ENCODE peak calls at places on chromosomes 7 and 10, in eight cellular contexts. F is activated B cell treated with CpG ODN at 0.5 μM for 24 hours, E is AG04450, C is glutamatergic neuron, T is HFFc6, J is pancreas, P is fibroblast of lung, S is fibroblast of pulmonary artery. Q is an unnamed sample.

GRCh38 chr10:21993360-21994001 is 10.0 kb downstream of the DNAJC1 start:
- DNase-seq in F (no peak), E (no peak), C (no peak), T (peak; percentile 33), J (no peak), P (no peak), S (peak; percentile 61), Q (no peak)

GRCh38 chr7:91556956-91557650 is 292.9 kb downstream of the FZD1 start:
- DNase-seq in F (no peak), E (no peak), C (no peak), T (no peak), J (no peak), P (peak; percentile 20), S (no peak), Q (no peak)

GRCh38 chr7:88566174-88566729 is 193.2 kb upstream of the ZNF804B start:
- DNase-seq in F (no peak), E (no peak), C (no peak), T (no peak), J (no peak), P (no peak), S (no peak), Q (no peak)

GRCh38 chr10:108521827-108522503 is 1357.5 kb upstream of the SORCS1 start:
- DNase-seq in F (no peak), E (no peak), C (no peak), T (no peak), J (no peak), P (no peak), S (no peak), Q (no peak)

GRCh38 chr7:120742370-120742769 is 115.6 kb downstream of the TSPAN12 start:
- DNase-seq in F (no peak), E (no peak), C (peak; percentile 55), T (no peak), J (no peak), P (no peak), S (no peak), Q (no peak)

GRCh38 chr7:158858592-158859503 is 2.5 kb downstream of the DYNC2I1 start:
- DNase-seq in F (no peak), E (no peak), C (no peak), T (no peak), J (no peak), P (no peak), S (peak; percentile 7), Q (no peak)

GRCh38 chr7:2796358-2797352 is 47.5 kb downstream of the GNA12 start:
- DNase-seq in F (no peak), E (peak; percentile 75), C (no peak), T (no peak), J (no peak), P (peak; percentile 37), S (peak; percentile 99), Q (no peak)

GRCh38 chr7:22849158-22849557 is 26.5 kb upstream of the TOMM7 start:
- DNase-seq in F (no peak), E (no peak), C (peak; percentile 43), T (no peak), J (no peak), P (no peak), S (no peak), Q (peak; percentile 62)

GRCh38 chr10:60917331-60918280 is 26.4 kb downstream of the RHOBTB1 start:
- DNase-seq in F (no peak), E (no peak), C (no peak), T (peak; percentile 25), J (no peak), P (peak; percentile 70), S (no peak), Q (no peak)

GRCh38 chr7:133853706-133854276 is 273.3 kb upstream of the LRGUK start:
- DNase-seq in F (no peak), E (peak; percentile 61), C (no peak), T (peak; percentile 91), J (no peak), P (peak; percentile 91), S (peak; percentile 69), Q (peak; percentile 66)

GRCh38 chr10:115856580-115856979 is 416.4 kb downstream of the GFRA1 start:
- DNase-seq in F (no peak), E (no peak), C (no peak), T (no peak), J (no peak), P (no peak), S (no peak), Q (no peak)
- TF ChIP-seq CTCF in F (no peak), E (no peak), C (no peak), T (no peak), J (no peak), P (no peak), S (no peak), Q (no peak)

DNA sequence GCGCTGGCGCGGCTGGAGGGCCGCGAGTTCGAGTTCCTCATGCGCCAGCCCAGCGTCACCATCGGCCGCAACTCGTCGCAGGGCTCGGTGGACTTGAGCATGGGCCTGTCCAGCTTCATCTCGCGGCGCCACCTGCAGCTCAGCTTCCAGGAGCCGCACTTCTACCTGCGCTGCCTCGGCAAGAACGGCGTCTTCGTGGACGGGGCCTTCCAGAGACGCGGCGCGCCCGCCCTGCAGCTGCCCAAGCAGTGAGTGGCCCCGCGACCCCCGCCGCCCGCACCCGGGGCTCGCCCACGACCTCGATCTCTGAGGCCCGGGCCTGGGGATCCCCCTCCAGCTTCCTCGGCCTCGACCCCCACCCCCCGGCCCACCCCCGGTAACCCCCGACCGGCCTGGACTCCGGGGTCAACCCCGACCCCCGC is 537 bp downstream of the FOXK1 start:
- DNase-seq in F (peak; percentile 41), E (no peak), C (peak; percentile 58), T (peak; percentile 44), J (peak; percentile 91), P (peak; percentile 60), S (peak; percentile 55), Q (no peak)
- TF ChIP-seq CTCF in F (no peak), E (no peak), C (no peak), T (no peak), J (no peak), P (no peak), S (no peak), Q (no peak)

GRCh38 chr7:150739045-150739432 is 1.8 kb downstream of the GIMAP5 start:
- DNase-seq in F (no peak), E (no peak), C (no peak), T (no peak), J (no peak), P (no peak), S (no peak), Q (no peak)
- TF ChIP-seq CTCF in F (no peak), E (no peak), C (no peak), T (no peak), J (no peak), P (no peak), S (no peak), Q (no peak)

GRCh38 chr10:88553116-88553752 is 29.9 kb downstream of the RNLS start:
- DNase-seq in F (no peak), E (peak; percentile 61), C (peak; percentile 21), T (peak; percentile 75), J (no peak), P (peak; percentile 73), S (peak; percentile 91), Q (peak; percentile 68)
- TF ChIP-seq CTCF in F (peak; percentile 55), E (peak; percentile 85), C (peak; percentile 55), T (peak; percentile 86), J (peak; percentile 36), P (peak; percentile 92), S (peak; percentile 92), Q (peak; percentile 85)

DNA sequence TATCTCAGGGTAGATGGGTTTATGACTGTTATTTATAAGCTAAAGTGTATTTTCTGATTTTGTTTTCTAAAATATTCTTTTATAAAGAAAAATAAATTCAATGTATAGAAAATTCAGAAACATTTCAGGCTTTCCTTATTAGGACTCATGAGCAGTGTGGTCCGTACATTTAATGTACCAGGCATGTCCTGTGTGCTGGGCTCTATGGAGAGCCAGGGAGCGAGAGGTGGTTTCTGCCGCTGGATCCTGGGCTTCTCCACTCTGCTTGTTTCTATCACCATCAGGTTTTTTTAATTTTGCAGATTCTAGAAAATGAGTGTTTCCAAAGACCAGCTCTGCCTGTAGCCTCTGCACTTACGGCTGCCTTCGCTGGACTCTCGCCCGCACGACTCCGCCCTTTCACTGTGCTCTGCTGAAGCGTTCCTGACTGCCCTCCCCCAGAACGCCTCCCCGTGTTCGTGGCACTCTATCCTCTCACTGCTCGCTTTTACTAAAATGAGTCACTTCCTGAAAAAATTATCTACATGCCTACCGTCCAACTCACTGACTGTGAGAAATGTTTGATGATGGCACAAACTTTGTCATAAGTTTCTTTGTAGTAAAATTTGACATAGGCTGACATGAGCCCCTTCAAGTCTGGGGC is 188.5 kb downstream of the ZMYND11 start:
- DNase-seq in F (no peak), E (peak; percentile 93), C (no peak), T (peak; percentile 96), J (no peak), P (peak; percentile 97), S (peak; percentile 97), Q (peak; percentile 93)
- TF ChIP-seq CTCF in F (no peak), E (no peak), C (no peak), T (no peak), J (no peak), P (no peak), S (no peak), Q (no peak)

DNA sequence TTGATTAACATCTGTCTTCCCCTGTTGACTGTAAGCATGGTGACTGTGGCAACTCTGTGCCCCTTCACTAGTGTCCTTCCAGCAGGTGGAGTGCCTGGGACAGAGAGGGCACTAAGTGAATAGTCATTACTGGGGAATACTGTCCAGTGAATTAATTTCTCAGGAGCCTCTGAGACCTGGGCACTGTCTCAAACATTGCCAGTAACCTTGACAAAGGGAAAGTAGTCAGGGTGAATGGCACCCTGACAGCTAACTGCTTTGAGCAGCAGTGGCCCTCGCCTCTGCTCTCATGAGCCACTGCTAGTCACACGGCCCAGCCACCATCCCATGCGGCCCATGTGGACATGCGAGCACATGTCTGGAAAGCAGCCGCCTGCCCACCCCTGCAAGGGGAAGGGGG is 13.1 kb upstream of the GRB10 start:
- DNase-seq in F (no peak), E (no peak), C (no peak), T (no peak), J (peak; percentile 74), P (no peak), S (no peak), Q (no peak)
- TF ChIP-seq CTCF in F (no peak), E (no peak), C (no peak), T (peak; percentile 33), J (no peak), P (no peak), S (peak; percentile 6), Q (peak; percentile 2)

DNA sequence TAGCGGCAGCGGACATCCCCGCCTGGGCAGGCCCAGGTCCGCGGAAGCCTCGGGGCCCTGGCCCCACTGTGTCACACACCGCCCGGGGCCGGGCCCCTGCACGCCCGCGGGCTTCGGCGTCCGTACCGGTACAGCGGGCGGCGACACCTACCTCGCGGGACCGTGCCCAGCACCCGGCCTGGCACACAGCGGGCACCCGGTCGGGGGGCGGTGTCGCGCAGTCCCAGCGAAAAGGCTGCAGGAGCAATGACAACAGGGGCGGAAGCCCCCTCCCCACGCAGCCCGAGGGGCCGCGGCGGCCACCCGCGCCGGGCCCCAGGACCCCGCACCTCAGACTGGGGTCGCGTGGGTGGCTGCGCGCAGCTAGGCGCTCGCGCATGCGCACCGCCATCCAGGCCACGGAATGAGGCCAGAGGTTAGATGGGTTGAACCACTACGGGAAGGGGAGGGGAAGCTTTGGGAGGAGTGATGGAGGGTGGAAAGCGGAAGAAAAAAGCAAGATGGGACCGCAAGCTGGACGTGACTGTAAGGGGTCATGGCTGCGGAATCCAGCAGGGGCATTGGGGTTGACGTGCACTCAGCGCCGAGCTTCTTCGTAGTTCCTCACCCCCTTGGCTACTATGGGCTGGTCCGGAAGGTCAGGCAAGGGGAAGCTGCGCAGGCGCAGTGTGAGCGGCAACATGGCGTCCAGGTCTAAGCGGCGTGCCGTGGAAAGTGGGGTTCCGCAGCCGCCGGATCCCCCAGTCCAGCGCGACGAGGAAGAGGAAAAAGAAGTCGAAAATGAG is at the start of the genes BCCIP and UROS:
- DNase-seq in F (peak; percentile 86), E (peak; percentile 84), C (peak; percentile 91), T (peak; percentile 79), J (peak; percentile 98), P (peak; percentile 82), S (peak; percentile 92), Q (peak; percentile 76)
- TF ChIP-seq CTCF in F (no peak), E (no peak), C (no peak), T (no peak), J (no peak), P (no peak), S (no peak), Q (no peak)

Q was measured in AG09319.